ENCODE peak calls at places on chromosomes 13 and 19, in ten cellular contexts. B, I, F, P, U, S, O, X, Z and M are unnamed samples.

GRCh38 chr19:58569191-58569942 is 3.8 kb downstream of the MZF1 start:
- DNase-seq in B (no peak), I (peak; percentile 8), F (no peak), P (peak; percentile 1), U (no peak), S (no peak), O (no peak), X (no peak), Z (no peak), M (peak; percentile 32)

GRCh38 chr13:113143466-113144254 is 14.8 kb upstream of the PROZ start:
- DNase-seq in B (no peak), I (no peak), F (no peak), P (no peak), U (no peak), S (no peak), O (no peak), X (no peak), Z (no peak), M (no peak)

GRCh38 chr13:24348797-24349515 is 39.6 kb downstream of the C1QTNF9 start:
- DNase-seq in B (no peak), I (no peak), F (no peak), P (no peak), U (no peak), S (no peak), O (no peak), X (no peak), Z (peak; percentile 12), M (no peak)

GRCh38 chr13:72864142-72865035 is 82.5 kb downstream of the PIBF1 start:
- DNase-seq in B (no peak), I (no peak), F (no peak), P (no peak), U (no peak), S (no peak), O (no peak), X (no peak), Z (no peak), M (no peak)

GRCh38 chr13:105778196-105778595 is 757.3 kb downstream of the EFNB2 start:
- DNase-seq in B (no peak), I (no peak), F (no peak), P (no peak), U (peak; percentile 52), S (no peak), O (no peak), X (no peak), Z (no peak), M (no peak)

GRCh38 chr19:1257475-1258160 is 9.2 kb downstream of the MIDN start:
- DNase-seq in B (no peak), I (no peak), F (no peak), P (no peak), U (no peak), S (no peak), O (no peak), X (no peak), Z (no peak), M (no peak)

GRCh38 chr13:42221321-42221720 is 50.6 kb upstream of the AKAP11 start:
- DNase-seq in B (no peak), I (no peak), F (no peak), P (no peak), U (no peak), S (no peak), O (no peak), X (no peak), Z (no peak), M (no peak)

GRCh38 chr19:44737238-44738160 is 11.0 kb upstream of the BCL3 start:
- DNase-seq in B (no peak), I (no peak), F (no peak), P (no peak), U (peak; percentile 73), S (no peak), O (no peak), X (no peak), Z (peak; percentile 99), M (no peak)

GRCh38 chr13:102846261-102847015 is 606 bp downstream of the ERCC5 start:
- DNase-seq in B (peak; percentile 67), I (no peak), F (no peak), P (peak; percentile 35), U (peak; percentile 39), S (peak; percentile 16), O (peak; percentile 77), X (peak; percentile 47), Z (peak; percentile 21), M (no peak)

GRCh38 chr13:75326173-75327131 is 155.5 kb downstream of the TBC1D4 start:
- DNase-seq in B (no peak), I (no peak), F (peak; percentile 5), P (peak; percentile 37), U (peak; percentile 17), S (no peak), O (peak; percentile 84), X (peak; percentile 22), Z (no peak), M (no peak)

GRCh38 chr13:42996584-42996983 is 4.5 kb upstream of the EPSTI1 start:
- DNase-seq in B (no peak), I (no peak), F (no peak), P (no peak), U (peak; percentile 88), S (no peak), O (no peak), X (no peak), Z (peak; percentile 50), M (no peak)

GRCh38 chr19:7637374-7638256 is 705 bp downstream of the STXBP2 start:
- DNase-seq in B (no peak), I (no peak), F (no peak), P (no peak), U (no peak), S (no peak), O (peak; percentile 81), X (no peak), Z (no peak), M (no peak)

GRCh38 chr19:17725422-17726078 is 6.3 kb downstream of the MAP1S start:
- DNase-seq in B (no peak), I (peak; percentile 57), F (no peak), P (no peak), U (no peak), S (no peak), O (no peak), X (no peak), Z (no peak), M (no peak)

GRCh38 chr13:50543767-50544166 is 299.7 kb downstream of the DLEU7 start:
- DNase-seq in B (no peak), I (no peak), F (no peak), P (no peak), U (peak; percentile 84), S (no peak), O (no peak), X (no peak), Z (no peak), M (no peak)